ENCODE peak calls at places on chromosomes 13 and 19, in ten cellular contexts. F is Peyer's patch, T is heart left ventricle, E is thyroid gland, Z is HCT116, P is IMR-90, J is gastrocnemius medialis, L is A549, Q is ovary, B is testis. G is an unnamed sample.

GRCh38 chr13:98853791-98854191 is 101.3 kb upstream of the SLC15A1 start:
- DNase-seq in F (no peak), Z (no peak), P (peak), L (no peak), E (no peak), Q (no peak), T (no peak), J (peak), B (no peak), G (no peak)

GRCh38 chr19:41565384-41565730 is 10.6 kb upstream of the CEACAM21 start:
- DNase-seq in B (no peak), T (no peak), Q (no peak), F (no peak), Z (no peak), L (no peak), P (no peak), J (no peak), E (no peak), G (no peak)

GRCh38 chr19:39645800-39646411 is 9.8 kb upstream of the LGALS16 start:
- DNase-seq in P (peak), J (no peak), E (no peak), B (peak), F (no peak), T (no peak), Z (no peak), Q (no peak), L (no peak), G (no peak)

GRCh38 chr13:92355213-92355612 is 871.4 kb upstream of the GPC6 start:
- DNase-seq in E (no peak), Q (peak), Z (no peak), L (no peak), P (peak), J (no peak), B (peak), T (no peak), F (no peak), G (no peak)

GRCh38 chr13:83532809-83533208 is 349.5 kb downstream of the SLITRK1 start:
- DNase-seq in P (no peak), J (no peak), E (no peak), L (no peak), Z (no peak), Q (no peak), T (no peak), F (no peak), B (no peak), G (no peak)

GRCh38 chr13:21218351-21219043 is 42.0 kb downstream of the MRPL57 start:
- DNase-seq in Q (no peak), E (no peak), L (no peak), P (no peak), Z (no peak), T (no peak), J (no peak), B (no peak), F (no peak), G (no peak)

GRCh38 chr19:12806242-12807131 is at the start of gene RNASEH2A:
- DNase-seq in B (peak), L (peak), J (peak), T (peak), E (peak), F (peak), Z (peak), P (peak), Q (peak), G (no peak)

GRCh38 chr13:86870388-86870966 is 800.7 kb upstream of the SLITRK5 start:
- DNase-seq in L (no peak), J (no peak), Q (no peak), F (no peak), E (no peak), Z (no peak), P (peak), T (no peak), B (no peak), G (no peak)

GRCh38 chr13:113576597-113576996 is 8.0 kb upstream of the TFDP1 start:
- DNase-seq in Q (no peak), E (no peak), B (no peak), T (no peak), P (no peak), Z (no peak), J (no peak), F (no peak), L (no peak), G (no peak)

GRCh38 chr13:25203256-25203794 is 31.2 kb upstream of the AMER2 start:
- DNase-seq in Q (no peak), J (no peak), B (no peak), Z (no peak), L (no peak), E (peak), P (no peak), F (no peak), T (no peak), G (no peak)

GRCh38 chr13:30364133-30364532 is 56.8 kb upstream of the KATNAL1 start:
- DNase-seq in Z (no peak), Q (no peak), T (no peak), E (no peak), J (no peak), L (no peak), F (no peak), P (peak), B (no peak), G (no peak)

GRCh38 chr13:31094331-31095015 is 67.2 kb downstream of the HSPH1 start:
- DNase-seq in B (no peak), T (no peak), F (no peak), L (no peak), E (no peak), Z (no peak), J (no peak), Q (no peak), P (no peak), G (no peak)

GRCh38 chr13:83929147-83929546 is 46.9 kb upstream of the SLITRK1 start:
- DNase-seq in Z (no peak), B (no peak), J (no peak), T (no peak), L (no peak), F (no peak), Q (no peak), P (no peak), E (no peak), G (no peak)

GRCh38 chr19:53101518-53101917 is 1.7 kb downstream of the ZNF160 start:
- DNase-seq in Z (no peak), F (no peak), T (no peak), E (no peak), P (peak), L (no peak), Q (no peak), J (no peak), B (no peak), G (no peak)

GRCh38 chr19:7242601-7243258 is 51.5 kb downstream of the INSR start:
- DNase-seq in E (no peak), Z (no peak), L (no peak), F (no peak), P (peak), Q (peak), B (no peak), T (no peak), J (peak), G (no peak)

GRCh38 chr13:78993792-78994191 is 334.8 kb upstream of the OBI1 start:
- DNase-seq in Q (no peak), T (no peak), B (no peak), L (no peak), J (no peak), Z (no peak), F (no peak), P (no peak), E (no peak), G (no peak)

GRCh38 chr19:7562646-7563393 is 27.3 kb downstream of the PNPLA6 start:
- DNase-seq in F (no peak), T (no peak), J (no peak), Z (no peak), B (peak), L (no peak), P (no peak), Q (no peak), E (no peak), G (no peak)

GRCh38 chr13:30608364-30608763 is 9.4 kb upstream of the USPL1 start:
- DNase-seq in J (no peak), B (no peak), T (peak), P (no peak), E (no peak), Z (no peak), F (no peak), Q (no peak), L (no peak), G (no peak)

GRCh38 chr13:73715114-73715909 is 418.9 kb downstream of the KLF12 start:
- DNase-seq in F (no peak), L (no peak), B (no peak), P (no peak), T (no peak), E (peak), J (no peak), Q (no peak), Z (no peak), G (no peak)

GRCh38 chr13:59914556-59914955 is 249.2 kb downstream of the DIAPH3 start:
- DNase-seq in Z (no peak), B (no peak), L (no peak), F (no peak), T (no peak), J (no peak), Q (no peak), E (no peak), P (peak), G (no peak)

GRCh38 chr19:11361037-11361770 is 6.0 kb downstream of the PLPPR2 start:
- DNase-seq in E (peak), Q (no peak), T (no peak), Z (no peak), L (no peak), P (no peak), J (no peak), B (peak), F (peak), G (no peak)

GRCh38 chr13:44191504-44192171 is 182.0 kb upstream of the SERP2 start:
- DNase-seq in T (peak), Q (no peak), E (peak), F (no peak), B (peak), Z (peak), P (peak), L (no peak), J (peak), G (no peak)

GRCh38 chr19:55197531-55197930 is 11.8 kb downstream of the PTPRH start:
- DNase-seq in F (no peak), B (no peak), Z (no peak), E (no peak), L (no peak), P (no peak), J (no peak), Q (no peak), T (no peak), G (no peak)

GRCh38 chr13:39415403-39415802 is 187.6 kb downstream of the LHFPL6 start:
- DNase-seq in T (peak), F (no peak), L (no peak), Z (peak), J (no peak), E (peak), Q (peak), P (peak), B (peak), G (no peak)

GRCh38 chr13:39499580-39499979 is 103.4 kb downstream of the LHFPL6 start:
- DNase-seq in B (no peak), L (no peak), P (no peak), Z (no peak), Q (no peak), E (no peak), J (no peak), T (no peak), F (no peak), G (no peak)

GRCh38 chr19:38692458-38693379 is 45.3 kb downstream of the ACTN4 start:
- DNase-seq in B (no peak), Q (no peak), T (peak), J (no peak), L (no peak), P (no peak), E (no peak), F (no peak), Z (no peak), G (no peak)

GRCh38 chr13:42539670-42540069 is 34.3 kb upstream of the TNFSF11 start:
- DNase-seq in P (no peak), Z (no peak), Q (no peak), T (no peak), E (no peak), B (no peak), J (no peak), L (no peak), F (no peak), G (no peak)

GRCh38 chr13:21077360-21078353 is 16.3 kb upstream of the LATS2 start:
- DNase-seq in J (no peak), E (no peak), L (no peak), Z (no peak), B (no peak), F (no peak), Q (no peak), P (no peak), T (no peak), G (no peak)

GRCh38 chr13:70249332-70250064 is 141.2 kb upstream of the KLHL1 start:
- DNase-seq in E (no peak), J (no peak), L (no peak), Z (peak), P (no peak), F (no peak), B (peak), Q (no peak), T (no peak), G (no peak)

GRCh38 chr13:65090191-65090590 is 2139.9 kb downstream of the PCDH9 start:
- DNase-seq in Q (no peak), J (no peak), T (no peak), B (no peak), L (no peak), E (no peak), Z (no peak), P (no peak), F (no peak), G (no peak)

GRCh38 chr19:58118979-58119733 is 21.1 kb upstream of the ZSCAN18 start:
- DNase-seq in E (no peak), F (no peak), Z (no peak), B (no peak), T (no peak), J (no peak), P (no peak), Q (no peak), L (no peak), G (no peak)

GRCh38 chr19:19742773-19743172 is 9.9 kb upstream of the ZNF14 start:
- DNase-seq in E (no peak), B (peak), J (no peak), T (no peak), F (no peak), Q (no peak), L (no peak), Z (no peak), P (no peak), G (no peak)

DNA sequence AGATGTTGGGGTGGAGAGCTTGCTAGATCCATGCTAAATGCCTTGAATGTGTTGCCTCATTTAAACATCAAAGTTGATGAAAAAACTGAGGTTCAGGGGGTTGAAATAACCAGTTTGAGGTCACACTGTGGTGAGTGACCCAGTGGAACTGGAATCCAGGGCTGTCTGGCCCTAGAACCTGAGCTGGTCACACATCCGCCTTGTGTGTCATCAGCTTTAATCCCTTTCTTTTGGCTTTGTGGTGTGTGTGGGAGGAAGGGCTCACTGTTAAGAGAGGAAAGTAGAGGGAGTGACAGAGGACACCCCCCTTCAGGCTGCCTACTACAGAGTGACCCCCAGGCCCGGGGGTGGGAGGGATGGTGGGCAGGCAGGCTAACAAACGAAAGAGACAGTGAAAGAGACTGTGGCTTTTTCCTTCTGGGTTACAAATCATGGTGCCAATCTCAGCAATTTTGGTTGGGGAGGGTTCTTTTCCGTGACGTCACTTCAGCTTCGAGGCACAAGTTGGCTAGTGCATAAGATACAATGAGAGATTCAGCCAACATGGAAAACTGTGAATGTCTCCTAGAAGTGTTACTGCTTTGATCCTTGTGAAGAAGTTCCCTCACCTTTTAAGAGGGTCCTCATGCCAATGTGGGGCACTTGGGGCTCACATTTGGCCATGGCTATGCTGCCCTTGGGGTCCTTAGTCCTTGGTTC is 164.9 kb downstream of the DLEU7 start:
- DNase-seq in Z (peak), F (no peak), P (peak), E (no peak), Q (no peak), T (no peak), L (no peak), J (no peak), B (peak), G (no peak)
- H3K27ac ChIP-seq in Z (no peak), F (no peak), P (no peak), E (no peak), Q (no peak), T (no peak), L (no peak), J (no peak), B (peak), G (peak)

GRCh38 chr19:1524206-1524971 is 512 bp downstream of the PLK5 start:
- DNase-seq in P (no peak), B (no peak), E (no peak), Q (no peak), F (no peak), Z (no peak), T (no peak), J (no peak), L (no peak), G (no peak)
- H3K4me3 ChIP-seq in P (no peak), B (peak), E (no peak), Q (peak), F (no peak), Z (no peak), T (peak), J (no peak), L (no peak), G (peak)

DNA sequence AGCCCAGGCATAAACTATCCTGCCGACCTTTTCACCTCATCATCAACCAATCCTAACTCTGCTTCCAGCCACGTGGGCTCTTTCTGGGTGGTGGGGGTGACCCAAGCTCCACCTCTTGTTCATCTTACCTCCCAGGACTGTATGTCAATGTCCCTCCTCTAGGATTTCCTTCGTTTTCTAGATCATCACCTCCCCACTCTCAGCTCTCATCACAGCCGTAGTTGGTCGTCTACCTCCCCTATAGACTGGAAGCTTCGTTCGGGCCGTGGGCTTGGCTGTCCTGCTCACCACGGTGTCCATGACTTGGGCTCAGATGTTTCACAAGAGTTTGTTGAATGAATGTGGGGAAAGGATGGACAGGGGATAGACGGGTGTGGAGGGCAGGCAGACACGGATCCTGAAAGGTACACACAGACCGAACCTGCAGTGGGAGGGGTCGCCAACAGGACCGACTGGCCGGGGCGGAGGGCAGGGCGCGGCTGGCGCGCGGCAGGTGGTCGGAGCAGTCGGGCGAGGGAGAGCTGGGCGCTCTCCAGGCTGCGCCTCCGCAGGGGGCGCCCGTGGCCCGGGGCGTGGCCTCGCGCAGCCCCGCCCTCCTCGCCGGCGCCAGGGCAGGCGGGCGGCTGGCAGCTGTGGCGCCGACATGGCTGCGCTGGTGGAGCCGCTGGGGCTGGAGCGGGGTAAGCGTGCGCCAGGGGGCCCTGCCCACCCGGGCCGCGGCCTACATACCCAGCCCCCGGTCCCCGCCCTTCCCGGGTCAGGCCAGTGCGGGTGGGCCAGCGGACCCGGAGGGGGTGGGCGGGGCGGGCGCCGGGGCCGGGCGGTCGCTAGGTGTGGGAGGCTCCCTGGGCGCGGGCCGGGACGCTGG is at the start of gene LIN7B:
- DNase-seq in P (peak), E (peak), F (peak), B (peak), L (peak), J (no peak), T (peak), Z (peak), Q (peak), G (no peak)
- TF ChIP-seq POLR2A in P (no peak), E (no peak), F (no peak), B (no peak), L (peak), J (peak), T (no peak), Z (peak), Q (no peak), G (no peak)

GRCh38 chr19:35732540-35733179 is 9.6 kb downstream of the IGFLR1 start:
- DNase-seq in P (no peak), T (no peak), Q (no peak), J (no peak), L (no peak), F (no peak), B (no peak), E (no peak), Z (no peak), G (no peak)

GRCh38 chr19:35734273-35734672 is 8.0 kb downstream of the IGFLR1 start:
- DNase-seq in T (no peak), Z (no peak), P (no peak), J (no peak), Q (no peak), L (no peak), B (no peak), F (no peak), E (no peak), G (no peak)

GRCh38 chr19:35734889-35735288 is 7.4 kb downstream of the IGFLR1 start:
- DNase-seq in F (no peak), Q (no peak), Z (no peak), L (no peak), J (no peak), T (no peak), E (no peak), P (no peak), B (no peak), G (no peak)

GRCh38 chr19:35731779-35732405 is 10.4 kb downstream of the IGFLR1 start:
- DNase-seq in J (no peak), E (no peak), Z (no peak), F (no peak), Q (no peak), T (no peak), L (no peak), P (no peak), B (no peak), G (no peak)

GRCh38 chr19:35733180-35734125 is 8.8 kb downstream of the IGFLR1 start:
- DNase-seq in L (no peak), J (no peak), E (no peak), P (no peak), B (no peak), Z (no peak), T (no peak), F (no peak), Q (no peak), G (no peak)
- H3K27ac ChIP-seq in L (no peak), J (no peak), E (no peak), P (no peak), B (no peak), Z (no peak), T (no peak), F (no peak), Q (no peak), G (no peak)

GRCh38 chr19:681638-682037 is 5.4 kb downstream of the FSTL3 start:
- DNase-seq in Q (no peak), Z (no peak), P (no peak), F (no peak), B (no peak), T (no peak), L (no peak), J (no peak), E (no peak), G (no peak)
- H3K4me3 ChIP-seq in Q (no peak), Z (no peak), P (no peak), F (no peak), B (no peak), T (no peak), L (no peak), J (no peak), E (no peak), G (no peak)

DNA sequence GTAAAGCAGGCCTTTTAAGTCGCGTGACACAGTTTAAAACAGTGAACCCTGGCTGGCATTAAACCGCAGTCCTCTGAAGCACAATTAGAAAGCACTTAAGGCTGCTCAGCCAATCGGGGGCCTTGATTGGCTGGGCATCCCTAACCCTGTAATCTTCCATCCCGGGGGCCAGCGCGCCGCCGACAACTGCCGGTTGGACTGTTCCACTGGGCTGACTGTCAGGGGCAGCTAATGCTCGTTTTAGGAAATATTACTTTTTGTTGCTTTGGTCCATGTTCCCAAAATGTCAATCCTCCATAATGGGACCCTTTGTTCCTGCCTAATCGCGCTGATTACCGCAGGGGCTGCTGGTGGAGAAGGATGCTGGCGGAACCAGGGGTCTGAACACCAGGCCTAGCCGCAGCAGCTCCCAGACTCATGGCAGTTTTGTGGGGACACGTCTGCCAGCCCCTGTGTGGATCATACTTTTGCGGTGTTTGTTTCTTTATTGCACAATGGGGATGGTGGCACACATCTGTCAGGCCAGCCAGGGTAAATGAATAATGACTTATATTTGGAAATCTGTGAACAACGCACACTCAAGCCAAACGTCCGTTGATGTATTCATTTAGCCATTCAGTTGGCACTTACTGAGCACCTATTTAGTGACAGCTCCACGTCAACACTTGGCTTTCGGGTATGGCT is 127.1 kb upstream of the SPACA7 start:
- DNase-seq in P (no peak), L (no peak), E (no peak), B (peak), F (no peak), J (no peak), T (no peak), Z (no peak), Q (no peak), G (no peak)
- TF ChIP-seq POLR2A in P (no peak), L (no peak), E (no peak), B (no peak), F (no peak), J (no peak), T (no peak), Z (no peak), Q (no peak), G (no peak)